ENCODE peak calls at places on chromosomes 3 and 15, in eight cellular contexts. U, Z, G, R, Q, J, D and X are unnamed samples.

GRCh38 chr3:125121246-125122010 is 65.6 kb upstream of the HEG1 start:
- DNase-seq in U (no peak), Z (no peak), G (peak), R (no peak), Q (no peak), J (peak), D (no peak), X (no peak)

GRCh38 chr15:77002954-77003912 is 8.3 kb downstream of the PSTPIP1 start:
- DNase-seq in U (no peak), Z (peak), G (peak), R (no peak), Q (no peak), J (peak), D (no peak), X (no peak)

GRCh38 chr3:134517796-134518195 is 31.9 kb downstream of the CEP63 start:
- DNase-seq in U (no peak), Z (no peak), G (no peak), R (no peak), Q (no peak), J (no peak), D (no peak), X (peak)

GRCh38 chr15:85927936-85928537 is 133.3 kb upstream of the KLHL25 start:
- DNase-seq in U (no peak), Z (no peak), G (no peak), R (no peak), Q (no peak), J (no peak), D (no peak), X (no peak)

GRCh38 chr3:66037330-66037985 is 1.3 kb downstream of the MAGI1 start:
- DNase-seq in U (peak), Z (peak), G (no peak), R (no peak), Q (peak), J (no peak), D (peak), X (peak)

GRCh38 chr15:68352401-68353062 is 75.0 kb downstream of the FEM1B start:
- DNase-seq in U (peak), Z (peak), G (no peak), R (peak), Q (no peak), J (peak), D (no peak), X (no peak)

GRCh38 chr3:170614214-170614966 is 28.5 kb upstream of the SLC7A14 start:
- DNase-seq in U (no peak), Z (no peak), G (no peak), R (no peak), Q (no peak), J (no peak), D (peak), X (peak)

GRCh38 chr15:31031471-31032064 is 40.1 kb upstream of the MTMR10 start:
- DNase-seq in U (no peak), Z (no peak), G (no peak), R (no peak), Q (no peak), J (no peak), D (no peak), X (no peak)

GRCh38 chr15:31222769-31223345 is 103.8 kb upstream of the KLF13 start:
- DNase-seq in U (no peak), Z (no peak), G (no peak), R (no peak), Q (no peak), J (no peak), D (no peak), X (no peak)

GRCh38 chr3:56826831-56827722 is 25.3 kb upstream of the ARHGEF3 start:
- DNase-seq in U (no peak), Z (no peak), G (no peak), R (no peak), Q (no peak), J (no peak), D (no peak), X (no peak)

GRCh38 chr15:93048759-93049161 is 40.3 kb downstream of the RGMA start:
- DNase-seq in U (no peak), Z (no peak), G (no peak), R (no peak), Q (no peak), J (no peak), D (peak), X (no peak)

GRCh38 chr3:196569003-196569516 is 600 bp downstream of the FBXO45 start:
- DNase-seq in U (peak), Z (peak), G (peak), R (no peak), Q (no peak), J (peak), D (peak), X (peak)

GRCh38 chr3:48222616-48223513 is at the start of gene CAMP:
- DNase-seq in U (peak), Z (peak), G (peak), R (no peak), Q (no peak), J (no peak), D (peak), X (no peak)

GRCh38 chr3:177679568-177680441 is 482.5 kb upstream of the TBL1XR1 start:
- DNase-seq in U (no peak), Z (no peak), G (no peak), R (no peak), Q (no peak), J (no peak), D (no peak), X (no peak)

GRCh38 chr3:18010001-18010400 is 267.6 kb upstream of the TBC1D5 start:
- DNase-seq in U (no peak), Z (no peak), G (no peak), R (no peak), Q (no peak), J (no peak), D (no peak), X (no peak)

GRCh38 chr15:93001881-93002280 is 87.1 kb downstream of the RGMA start:
- DNase-seq in U (no peak), Z (no peak), G (no peak), R (no peak), Q (no peak), J (no peak), D (no peak), X (no peak)

GRCh38 chr15:69602921-69603320 is 150.3 kb downstream of the RPLP1 start:
- DNase-seq in U (no peak), Z (no peak), G (no peak), R (no peak), Q (no peak), J (no peak), D (no peak), X (no peak)

GRCh38 chr3:124619887-124620599 is 110.2 kb upstream of the UMPS start:
- DNase-seq in U (no peak), Z (no peak), G (no peak), R (no peak), Q (no peak), J (no peak), D (no peak), X (no peak)

GRCh38 chr3:58835075-58835474 is 168.5 kb upstream of the FAM3D start:
- DNase-seq in U (no peak), Z (no peak), G (no peak), R (no peak), Q (no peak), J (no peak), D (no peak), X (no peak)

GRCh38 chr3:118108769-118109168 is 925.9 kb downstream of the IGSF11 start:
- DNase-seq in U (no peak), Z (no peak), G (no peak), R (no peak), Q (no peak), J (no peak), D (no peak), X (no peak)

GRCh38 chr3:114506622-114507300 is 212.9 kb downstream of the TIGIT start:
- DNase-seq in U (no peak), Z (no peak), G (no peak), R (no peak), Q (no peak), J (no peak), D (no peak), X (no peak)

GRCh38 chr3:170201527-170201926 is 20.0 kb upstream of the PHC3 start:
- DNase-seq in U (no peak), Z (no peak), G (no peak), R (no peak), Q (no peak), J (no peak), D (no peak), X (no peak)